ENCODE peak calls at places on chromosomes 5 and 9, in ten cellular contexts. S, C, D, M, H, F, L, T, U and B are unnamed samples.
A peak's percentile ranks its signal among the peaks of the same experiment; 100 is the strongest.

GRCh38 chr9:92245005-92245797 is 48.3 kb downstream of the IARS1 start:
- DNase-seq in S (peak; percentile 51), C (peak; percentile 45), D (no peak), M (no peak), H (peak; percentile 88), F (peak; percentile 87), L (no peak), T (no peak), U (peak; percentile 67), B (peak; percentile 57)

GRCh38 chr5:3931976-3932375 is 336.3 kb downstream of the IRX1 start:
- DNase-seq in S (no peak), C (no peak), D (no peak), M (no peak), H (no peak), F (no peak), L (no peak), T (no peak), U (no peak), B (no peak)

GRCh38 chr9:14752271-14752670 is 29.7 kb upstream of the CER1 start:
- DNase-seq in S (no peak), C (no peak), D (no peak), M (no peak), H (no peak), F (no peak), L (no peak), T (no peak), U (no peak), B (no peak)

GRCh38 chr5:652773-653350 is 40.3 kb downstream of the TPPP start:
- DNase-seq in S (no peak), C (no peak), D (no peak), M (no peak), H (no peak), F (no peak), L (no peak), T (no peak), U (no peak), B (no peak)

GRCh38 chr5:42994285-42995151 is 45.6 kb downstream of the ANXA2R start:
- DNase-seq in S (no peak), C (no peak), D (peak; percentile 86), M (peak; percentile 72), H (peak; percentile 96), F (peak; percentile 94), L (peak; percentile 96), T (peak; percentile 87), U (no peak), B (peak; percentile 74)

GRCh38 chr5:95448836-95449235 is 57.7 kb downstream of the FAM81B start:
- DNase-seq in S (no peak), C (no peak), D (no peak), M (no peak), H (no peak), F (no peak), L (no peak), T (no peak), U (no peak), B (no peak)

GRCh38 chr5:54663876-54664275 is 146.3 kb downstream of the SNX18 start:
- DNase-seq in S (peak; percentile 89), C (peak; percentile 43), D (peak; percentile 59), M (no peak), H (peak; percentile 93), F (peak; percentile 97), L (no peak), T (peak; percentile 79), U (peak; percentile 71), B (peak; percentile 91)

GRCh38 chr5:161273410-161273809 is 273.1 kb downstream of the GABRB2 start:
- DNase-seq in S (no peak), C (no peak), D (no peak), M (no peak), H (no peak), F (no peak), L (no peak), T (no peak), U (no peak), B (no peak)

GRCh38 chr5:132679717-132680380 is 6.1 kb downstream of the IL4 start:
- DNase-seq in S (no peak), C (no peak), D (no peak), M (no peak), H (peak; percentile 25), F (no peak), L (peak; percentile 37), T (no peak), U (no peak), B (no peak)

GRCh38 chr5:71533614-71534013 is 53.5 kb upstream of the MCCC2 start:
- DNase-seq in S (no peak), C (peak; percentile 43), D (no peak), M (no peak), H (peak; percentile 73), F (peak; percentile 20), L (no peak), T (no peak), U (peak; percentile 37), B (no peak)

GRCh38 chr9:93808115-93809029 is 146.8 kb downstream of the BARX1 start:
- DNase-seq in S (no peak), C (no peak), D (no peak), M (no peak), H (no peak), F (no peak), L (no peak), T (no peak), U (no peak), B (no peak)

GRCh38 chr5:134041570-134042411 is 37.0 kb upstream of the VDAC1 start:
- DNase-seq in S (no peak), C (no peak), D (no peak), M (no peak), H (no peak), F (no peak), L (no peak), T (no peak), U (no peak), B (no peak)

GRCh38 chr5:154158379-154158738 is 32.2 kb upstream of the GALNT10 start:
- DNase-seq in S (no peak), C (no peak), D (no peak), M (no peak), H (no peak), F (no peak), L (peak; percentile 21), T (no peak), U (no peak), B (no peak)

GRCh38 chr9:38681747-38682227 is 38.1 kb downstream of the FAM240B start:
- DNase-seq in S (peak; percentile 1), C (peak; percentile 88), D (no peak), M (no peak), H (peak; percentile 87), F (peak; percentile 95), L (no peak), T (no peak), U (peak; percentile 59), B (peak; percentile 3)

GRCh38 chr5:113325054-113325453 is 109.7 kb downstream of the TSSK1B start:
- DNase-seq in S (no peak), C (no peak), D (no peak), M (no peak), H (no peak), F (peak; percentile 86), L (no peak), T (no peak), U (no peak), B (no peak)

GRCh38 chr5:113331201-113331551 is 103.6 kb downstream of the TSSK1B start:
- DNase-seq in S (no peak), C (peak; percentile 29), D (no peak), M (no peak), H (peak; percentile 64), F (peak; percentile 76), L (no peak), T (no peak), U (peak; percentile 82), B (peak; percentile 17)

GRCh38 chr5:113329981-113330380 is 104.8 kb downstream of the TSSK1B start:
- DNase-seq in S (no peak), C (no peak), D (no peak), M (no peak), H (no peak), F (no peak), L (no peak), T (no peak), U (no peak), B (no peak)

DNA sequence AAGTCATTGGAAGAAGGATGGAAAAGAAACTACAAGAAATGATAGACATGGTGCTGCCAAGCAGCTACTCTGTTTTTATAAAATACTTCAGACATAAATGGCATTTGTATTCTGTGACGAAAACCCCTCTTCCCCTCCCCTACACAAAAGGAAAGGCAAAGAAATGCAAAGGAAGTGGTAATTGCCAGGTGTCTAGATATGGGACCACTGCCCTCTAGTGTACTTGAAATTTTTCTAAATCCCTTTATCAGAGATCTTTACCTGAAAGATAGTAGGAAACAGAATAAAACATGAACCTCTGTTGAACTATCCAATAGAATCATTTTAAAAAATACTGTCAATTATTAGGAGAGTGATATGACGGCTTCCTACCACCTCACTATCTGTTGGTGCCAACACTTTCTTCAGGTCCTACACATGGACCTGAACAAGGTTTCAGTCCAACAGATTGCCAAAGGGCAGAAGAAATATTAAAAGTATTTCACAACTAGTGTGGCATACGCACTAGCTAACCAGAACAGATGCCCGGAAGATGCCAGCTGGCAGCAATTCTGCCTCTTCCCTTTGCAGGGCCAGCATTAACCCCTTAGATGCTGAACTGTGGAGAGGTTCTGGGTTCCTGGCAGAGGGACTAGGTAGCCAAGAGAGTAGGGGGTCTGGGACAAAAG is 104.1 kb downstream of the TSSK1B start:
- DNase-seq in S (no peak), C (peak; percentile 74), D (peak; percentile 49), M (peak; percentile 34), H (peak; percentile 62), F (peak; percentile 39), L (no peak), T (peak; percentile 26), U (peak; percentile 93), B (peak; percentile 25)
- TF ChIP-seq CTCF in S (peak; percentile 32), C (peak; percentile 83), D (peak; percentile 42), M (peak; percentile 35), H (peak; percentile 39), F (peak; percentile 39), L (peak; percentile 50), T (no peak), U (peak; percentile 63), B (peak; percentile 27)

GRCh38 chr5:172669808-172670402 is 28.8 kb downstream of the NEURL1B start:
- DNase-seq in S (no peak), C (no peak), D (no peak), M (no peak), H (no peak), F (no peak), L (peak; percentile 68), T (no peak), U (no peak), B (no peak)
- TF ChIP-seq CTCF in S (no peak), C (no peak), D (no peak), M (no peak), H (no peak), F (no peak), L (peak; percentile 47), T (no peak), U (no peak), B (no peak)

GRCh38 chr5:141478321-141478945 is 2.7 kb downstream of the PCDHGC3 start:
- DNase-seq in S (no peak), C (no peak), D (no peak), M (peak; percentile 83), H (no peak), F (peak; percentile 50), L (peak; percentile 93), T (no peak), U (no peak), B (no peak)
- TF ChIP-seq CTCF in S (peak; percentile 29), C (peak; percentile 33), D (no peak), M (peak; percentile 15), H (peak; percentile 23), F (peak; percentile 32), L (peak; percentile 94), T (no peak), U (peak; percentile 29), B (peak; percentile 46)

DNA sequence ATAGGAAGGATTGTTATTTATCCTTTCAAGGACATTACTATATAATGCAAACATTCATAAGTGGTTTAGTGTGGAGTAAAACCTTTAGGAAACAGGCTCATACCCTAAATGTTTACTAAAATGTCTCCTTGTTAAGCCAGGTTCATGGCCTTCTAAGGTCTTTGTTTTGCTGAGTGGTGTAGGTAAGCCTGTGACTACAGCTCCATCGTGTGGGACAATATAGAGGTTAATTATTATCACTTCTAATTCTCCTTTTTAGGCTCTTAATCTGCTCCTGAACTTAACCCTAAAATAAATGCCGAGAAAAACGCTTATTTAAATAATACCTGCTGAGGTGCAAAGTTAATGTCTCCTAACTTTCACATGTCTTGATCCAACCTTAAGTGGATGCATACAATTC is 43.8 kb downstream of the SPINK5 start:
- DNase-seq in S (no peak), C (peak; percentile 69), D (no peak), M (no peak), H (no peak), F (no peak), L (no peak), T (no peak), U (peak; percentile 65), B (no peak)
- TF ChIP-seq CTCF in S (no peak), C (peak; percentile 80), D (no peak), M (no peak), H (no peak), F (no peak), L (peak; percentile 63), T (no peak), U (peak; percentile 55), B (no peak)